ENCODE peak calls at places on chromosomes 1 and 21, in ten cellular contexts. One of them, this sample, is unnamed.

GRCh38 chr1:212070720-212071302 is 35.3 kb downstream of the DTL start:
- DNase-seq in coronary artery: no peak
- DNase-seq in OCI-LY7: peak
- DNase-seq in dorsolateral prefrontal cortex: no peak
- DNase-seq in HFFc6: peak
- DNase-seq in pancreas: no peak
- DNase-seq in ovary: no peak
- DNase-seq in A549: peak
- DNase-seq in RWPE2: no peak
- DNase-seq in upper lobe of right lung: no peak
- DNase-seq in this sample: no peak

GRCh38 chr1:235562589-235562988 is 58.3 kb upstream of the B3GALNT2 start:
- DNase-seq in A549: no peak
- DNase-seq in ovary: no peak
- DNase-seq in HFFc6: no peak
- DNase-seq in pancreas: no peak
- DNase-seq in dorsolateral prefrontal cortex: no peak
- DNase-seq in coronary artery: no peak
- DNase-seq in upper lobe of right lung: no peak
- DNase-seq in RWPE2: no peak
- DNase-seq in OCI-LY7: no peak
- DNase-seq in this sample: no peak

GRCh38 chr1:111417755-111418154 is 9.8 kb downstream of the OVGP1 start:
- DNase-seq in RWPE2: no peak
- DNase-seq in coronary artery: no peak
- DNase-seq in A549: peak
- DNase-seq in pancreas: no peak
- DNase-seq in ovary: no peak
- DNase-seq in OCI-LY7: no peak
- DNase-seq in upper lobe of right lung: no peak
- DNase-seq in dorsolateral prefrontal cortex: no peak
- DNase-seq in HFFc6: no peak
- DNase-seq in this sample: no peak

GRCh38 chr1:23814016-23814415 is 11.2 kb downstream of the HMGCL start:
- DNase-seq in upper lobe of right lung: no peak
- DNase-seq in dorsolateral prefrontal cortex: no peak
- DNase-seq in coronary artery: no peak
- DNase-seq in HFFc6: no peak
- DNase-seq in OCI-LY7: no peak
- DNase-seq in RWPE2: no peak
- DNase-seq in A549: no peak
- DNase-seq in ovary: no peak
- DNase-seq in pancreas: no peak
- DNase-seq in this sample: no peak

GRCh38 chr1:176450526-176450925 is 12.4 kb upstream of the PAPPA2 start:
- DNase-seq in pancreas: no peak
- DNase-seq in coronary artery: no peak
- DNase-seq in HFFc6: no peak
- DNase-seq in OCI-LY7: no peak
- DNase-seq in dorsolateral prefrontal cortex: no peak
- DNase-seq in upper lobe of right lung: no peak
- DNase-seq in A549: no peak
- DNase-seq in RWPE2: no peak
- DNase-seq in ovary: no peak
- DNase-seq in this sample: no peak

GRCh38 chr1:17012775-17013501 is 1.2 kb upstream of the ATP13A2 start:
- DNase-seq in RWPE2: no peak
- DNase-seq in HFFc6: no peak
- DNase-seq in pancreas: peak
- DNase-seq in upper lobe of right lung: peak
- DNase-seq in OCI-LY7: no peak
- DNase-seq in coronary artery: no peak
- DNase-seq in dorsolateral prefrontal cortex: no peak
- DNase-seq in A549: no peak
- DNase-seq in ovary: no peak
- DNase-seq in this sample: no peak

GRCh38 chr1:54394104-54394503 is 12.1 kb downstream of the SSBP3 start:
- DNase-seq in HFFc6: no peak
- DNase-seq in OCI-LY7: no peak
- DNase-seq in coronary artery: no peak
- DNase-seq in ovary: no peak
- DNase-seq in dorsolateral prefrontal cortex: no peak
- DNase-seq in pancreas: no peak
- DNase-seq in upper lobe of right lung: no peak
- DNase-seq in RWPE2: no peak
- DNase-seq in A549: no peak
- DNase-seq in this sample: no peak

GRCh38 chr1:24285231-24285630 is 33.9 kb upstream of the GRHL3 start:
- DNase-seq in RWPE2: no peak
- DNase-seq in coronary artery: no peak
- DNase-seq in ovary: no peak
- DNase-seq in dorsolateral prefrontal cortex: no peak
- DNase-seq in A549: no peak
- DNase-seq in OCI-LY7: no peak
- DNase-seq in upper lobe of right lung: no peak
- DNase-seq in pancreas: no peak
- DNase-seq in HFFc6: no peak
- DNase-seq in this sample: no peak

GRCh38 chr1:32984090-32984828 is 19.6 kb upstream of the RNF19B start:
- DNase-seq in dorsolateral prefrontal cortex: no peak
- DNase-seq in ovary: no peak
- DNase-seq in A549: no peak
- DNase-seq in upper lobe of right lung: no peak
- DNase-seq in pancreas: no peak
- DNase-seq in coronary artery: no peak
- DNase-seq in HFFc6: peak
- DNase-seq in OCI-LY7: no peak
- DNase-seq in RWPE2: no peak
- DNase-seq in this sample: no peak

GRCh38 chr1:86429830-86430229 is 5.9 kb downstream of the CLCA2 start:
- DNase-seq in upper lobe of right lung: no peak
- DNase-seq in coronary artery: no peak
- DNase-seq in pancreas: no peak
- DNase-seq in A549: peak
- DNase-seq in HFFc6: peak
- DNase-seq in dorsolateral prefrontal cortex: no peak
- DNase-seq in ovary: peak
- DNase-seq in RWPE2: no peak
- DNase-seq in OCI-LY7: no peak
- DNase-seq in this sample: no peak

GRCh38 chr1:49728377-49728776 is 295.4 kb downstream of the AGBL4 start:
- DNase-seq in coronary artery: no peak
- DNase-seq in dorsolateral prefrontal cortex: no peak
- DNase-seq in upper lobe of right lung: no peak
- DNase-seq in A549: no peak
- DNase-seq in OCI-LY7: no peak
- DNase-seq in pancreas: no peak
- DNase-seq in HFFc6: no peak
- DNase-seq in ovary: no peak
- DNase-seq in RWPE2: no peak
- DNase-seq in this sample: no peak

GRCh38 chr1:111643696-111644095 is 24.1 kb downstream of the RAP1A start:
- DNase-seq in RWPE2: no peak
- DNase-seq in upper lobe of right lung: no peak
- DNase-seq in OCI-LY7: no peak
- DNase-seq in pancreas: no peak
- DNase-seq in HFFc6: no peak
- DNase-seq in coronary artery: no peak
- DNase-seq in ovary: no peak
- DNase-seq in A549: no peak
- DNase-seq in dorsolateral prefrontal cortex: no peak
- DNase-seq in this sample: no peak

DNA sequence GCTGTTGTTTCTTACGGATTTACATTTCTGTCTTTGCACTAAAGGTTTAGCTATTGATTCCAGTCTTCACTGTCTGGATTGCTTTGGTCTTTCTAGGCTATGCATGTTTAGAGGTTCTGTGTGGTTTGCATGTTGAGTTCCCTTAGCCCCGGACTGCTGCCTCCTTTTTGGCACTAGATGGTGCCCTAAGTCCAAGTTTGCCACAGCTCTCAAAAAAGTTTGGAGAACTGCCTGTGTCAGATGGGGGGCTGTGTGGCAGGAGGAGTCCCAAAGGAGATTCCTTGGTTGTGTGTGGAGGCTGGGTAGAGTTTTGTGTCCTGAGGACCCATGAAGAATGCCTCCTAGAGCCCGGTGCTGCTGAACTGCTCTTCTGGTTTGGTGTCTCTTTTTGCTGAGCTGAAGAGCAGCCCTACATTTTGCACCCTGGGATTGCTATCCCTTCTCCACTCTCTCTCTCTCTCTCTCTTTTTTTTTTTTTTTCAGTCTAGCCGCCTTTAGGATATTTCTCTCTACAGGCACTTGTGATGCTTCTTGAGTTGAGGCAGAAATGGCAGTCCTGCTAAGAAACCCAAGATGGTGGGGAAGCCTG is 74.4 kb downstream of the PTGS2 start:
- DNase-seq in OCI-LY7: peak
- DNase-seq in coronary artery: no peak
- DNase-seq in RWPE2: no peak
- DNase-seq in ovary: no peak
- DNase-seq in HFFc6: peak
- DNase-seq in upper lobe of right lung: no peak
- DNase-seq in pancreas: no peak
- DNase-seq in dorsolateral prefrontal cortex: no peak
- DNase-seq in A549: peak
- DNase-seq in this sample: no peak
- TF ChIP-seq CTCF in OCI-LY7: peak
- TF ChIP-seq CTCF in coronary artery: peak
- TF ChIP-seq CTCF in RWPE2: peak
- TF ChIP-seq CTCF in ovary: no peak
- TF ChIP-seq CTCF in HFFc6: peak
- TF ChIP-seq CTCF in upper lobe of right lung: peak
- TF ChIP-seq CTCF in pancreas: no peak
- TF ChIP-seq CTCF in dorsolateral prefrontal cortex: peak
- TF ChIP-seq CTCF in A549: peak
- TF ChIP-seq CTCF in this sample: peak

DNA sequence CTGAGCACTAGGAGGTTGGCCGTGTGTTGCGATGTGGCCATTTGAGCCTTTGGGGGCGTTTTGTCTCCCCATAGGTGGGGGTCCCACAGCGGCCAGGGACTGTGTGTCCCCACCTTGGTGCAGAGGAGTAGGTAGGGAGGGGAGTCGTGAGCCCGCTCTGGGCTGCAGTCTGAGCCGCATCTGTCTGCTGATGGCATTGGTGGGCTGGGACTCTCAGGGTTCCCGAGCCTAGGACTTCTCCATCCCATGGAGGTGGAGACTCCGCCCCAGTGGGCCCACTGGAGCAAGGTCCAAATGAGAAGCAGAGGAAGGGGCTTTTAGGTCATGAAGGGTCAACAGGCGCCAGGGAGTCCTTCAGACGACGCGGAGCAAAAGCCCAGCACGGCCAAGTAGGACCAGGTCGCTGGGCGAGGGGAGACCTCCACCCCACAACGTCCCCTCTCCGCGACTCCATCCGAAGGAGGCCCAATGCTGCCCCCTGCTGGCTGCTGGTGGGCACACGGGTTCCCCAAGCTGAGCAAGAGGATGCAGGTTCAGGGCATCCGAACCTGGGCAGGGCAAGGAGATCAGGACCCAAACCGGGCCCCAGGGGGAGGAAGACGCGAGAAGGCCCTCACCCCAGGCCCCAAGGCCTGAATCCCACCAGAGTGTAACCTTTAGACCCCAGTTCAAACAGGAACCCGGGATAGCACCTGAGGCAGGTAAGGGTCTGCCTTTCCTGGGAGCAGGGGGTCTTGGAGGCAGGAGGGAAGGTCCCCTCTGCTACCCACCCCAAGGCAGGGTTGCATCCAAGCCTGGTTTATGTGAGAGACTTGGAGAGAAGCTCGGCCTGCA is 14.9 kb downstream of the TTC34 start:
- DNase-seq in A549: no peak
- DNase-seq in OCI-LY7: peak
- DNase-seq in pancreas: peak
- DNase-seq in dorsolateral prefrontal cortex: peak
- DNase-seq in coronary artery: no peak
- DNase-seq in ovary: peak
- DNase-seq in HFFc6: no peak
- DNase-seq in RWPE2: peak
- DNase-seq in upper lobe of right lung: peak
- DNase-seq in this sample: peak
- TF ChIP-seq CTCF in A549: peak
- TF ChIP-seq CTCF in OCI-LY7: peak
- TF ChIP-seq CTCF in pancreas: peak
- TF ChIP-seq CTCF in dorsolateral prefrontal cortex: peak
- TF ChIP-seq CTCF in coronary artery: peak
- TF ChIP-seq CTCF in ovary: no peak
- TF ChIP-seq CTCF in HFFc6: peak
- TF ChIP-seq CTCF in RWPE2: peak
- TF ChIP-seq CTCF in upper lobe of right lung: peak
- TF ChIP-seq CTCF in this sample: no peak

GRCh38 chr21:16070207-16070651 is 340.4 kb downstream of the USP25 start:
- DNase-seq in upper lobe of right lung: no peak
- DNase-seq in pancreas: no peak
- DNase-seq in dorsolateral prefrontal cortex: peak
- DNase-seq in RWPE2: no peak
- DNase-seq in A549: no peak
- DNase-seq in OCI-LY7: no peak
- DNase-seq in ovary: no peak
- DNase-seq in coronary artery: no peak
- DNase-seq in HFFc6: peak
- DNase-seq in this sample: no peak
- TF ChIP-seq CTCF in upper lobe of right lung: no peak
- TF ChIP-seq CTCF in pancreas: no peak
- TF ChIP-seq CTCF in dorsolateral prefrontal cortex: peak
- TF ChIP-seq CTCF in RWPE2: peak
- TF ChIP-seq CTCF in A549: no peak
- TF ChIP-seq CTCF in OCI-LY7: no peak
- TF ChIP-seq CTCF in ovary: no peak
- TF ChIP-seq CTCF in coronary artery: no peak
- TF ChIP-seq CTCF in HFFc6: peak
- TF ChIP-seq CTCF in this sample: no peak

GRCh38 chr1:160999376-160999775 is 21.6 kb downstream of the F11R start:
- DNase-seq in upper lobe of right lung: peak
- DNase-seq in dorsolateral prefrontal cortex: no peak
- DNase-seq in pancreas: no peak
- DNase-seq in HFFc6: no peak
- DNase-seq in coronary artery: no peak
- DNase-seq in OCI-LY7: no peak
- DNase-seq in A549: no peak
- DNase-seq in ovary: no peak
- DNase-seq in RWPE2: no peak
- DNase-seq in this sample: no peak

GRCh38 chr1:160996195-160996594 is 24.8 kb downstream of the F11R start:
- DNase-seq in pancreas: no peak
- DNase-seq in OCI-LY7: no peak
- DNase-seq in RWPE2: no peak
- DNase-seq in coronary artery: no peak
- DNase-seq in dorsolateral prefrontal cortex: no peak
- DNase-seq in ovary: no peak
- DNase-seq in upper lobe of right lung: no peak
- DNase-seq in HFFc6: peak
- DNase-seq in A549: peak
- DNase-seq in this sample: no peak

GRCh38 chr1:160997323-160998038 is 23.5 kb downstream of the F11R start:
- DNase-seq in dorsolateral prefrontal cortex: peak
- DNase-seq in OCI-LY7: peak
- DNase-seq in A549: peak
- DNase-seq in HFFc6: peak
- DNase-seq in ovary: peak
- DNase-seq in pancreas: peak
- DNase-seq in upper lobe of right lung: peak
- DNase-seq in RWPE2: no peak
- DNase-seq in coronary artery: no peak
- DNase-seq in this sample: no peak

GRCh38 chr1:160993544-160993943 is 27.4 kb downstream of the F11R start:
- DNase-seq in ovary: no peak
- DNase-seq in A549: peak
- DNase-seq in HFFc6: peak
- DNase-seq in upper lobe of right lung: no peak
- DNase-seq in pancreas: no peak
- DNase-seq in coronary artery: no peak
- DNase-seq in dorsolateral prefrontal cortex: no peak
- DNase-seq in RWPE2: no peak
- DNase-seq in OCI-LY7: peak
- DNase-seq in this sample: no peak
- TF ChIP-seq CTCF in ovary: no peak
- TF ChIP-seq CTCF in A549: peak
- TF ChIP-seq CTCF in HFFc6: peak
- TF ChIP-seq CTCF in upper lobe of right lung: peak
- TF ChIP-seq CTCF in pancreas: peak
- TF ChIP-seq CTCF in coronary artery: no peak
- TF ChIP-seq CTCF in dorsolateral prefrontal cortex: peak
- TF ChIP-seq CTCF in RWPE2: peak
- TF ChIP-seq CTCF in OCI-LY7: peak
- TF ChIP-seq CTCF in this sample: peak

This sample was measured in osteocyte.